ENCODE peak calls at places on chromosomes 16 and 17, in ten cellular contexts. P is ELR; Y is effector CD4-positive, alpha-beta T cell; R is cardiac fibroblast; V is stimulated activated CD8-positive, alpha-beta memory T cell treated with anti-CD3 and anti-CD28 coated beads, Interleukin-4, amount 100 ng/mL, for 1 hour; H is cortex of kidney; O is right cardiac atrium; L is left cardiac atrium; Q is lower lobe of right lung; X is activated T-cell treated with anti-CD3 and anti-CD28 coated beads for 24 hours. C is an unnamed sample.

GRCh38 chr16:74650966-74651567 is 15.6 kb downstream of the RFWD3 start:
- DNase-seq in R (peak), Y (no peak), X (no peak), Q (no peak), H (no peak), O (no peak), V (no peak), L (no peak), P (peak), C (no peak)

GRCh38 chr16:65044861-65045260 is 77.0 kb downstream of the CDH11 start:
- DNase-seq in X (no peak), Q (no peak), Y (no peak), H (no peak), L (no peak), O (no peak), P (peak), R (peak), V (no peak), C (no peak)

GRCh38 chr16:58495861-58496331 is 4.0 kb upstream of the NDRG4 start:
- DNase-seq in V (no peak), O (peak), X (no peak), H (no peak), Y (no peak), R (no peak), L (no peak), Q (no peak), P (no peak), C (no peak)

GRCh38 chr16:73692861-73693260 is 603.8 kb upstream of the PSMD7 start:
- DNase-seq in X (no peak), H (no peak), R (no peak), Q (no peak), V (no peak), L (no peak), P (no peak), O (no peak), Y (no peak), C (no peak)

GRCh38 chr17:83180996-83181481 is 101.6 kb downstream of the METRNL start:
- DNase-seq in R (no peak), V (no peak), Q (no peak), H (no peak), P (no peak), Y (no peak), X (no peak), L (no peak), O (no peak), C (no peak)

GRCh38 chr17:43931062-43931571 is 11.2 kb downstream of the PPY start:
- DNase-seq in R (no peak), P (no peak), H (no peak), Q (no peak), V (no peak), X (no peak), L (no peak), O (no peak), Y (no peak), C (no peak)

GRCh38 chr16:89556750-89557149 is 3.7 kb upstream of the RPL13 start:
- DNase-seq in Y (no peak), X (no peak), P (no peak), R (peak), L (no peak), Q (no peak), H (no peak), V (no peak), O (no peak), C (no peak)

GRCh38 chr17:28369684-28370034 is 448 bp downstream of the VTN start:
- DNase-seq in P (no peak), Y (no peak), R (no peak), O (no peak), L (peak), V (no peak), Q (no peak), X (no peak), H (no peak), C (no peak)

GRCh38 chr16:68235105-68235881 is 634 bp downstream of the ESRP2 start:
- DNase-seq in Q (peak), H (no peak), L (no peak), X (no peak), R (no peak), O (peak), P (no peak), Y (no peak), V (no peak), C (no peak)

GRCh38 chr16:25065899-25066298 is 45.6 kb upstream of the LCMT1 start:
- DNase-seq in L (no peak), H (no peak), V (no peak), R (no peak), P (no peak), Y (no peak), O (no peak), Q (no peak), X (no peak), C (no peak)

GRCh38 chr17:78268960-78269892 is 37.8 kb downstream of the TMEM235 start:
- DNase-seq in L (peak), Y (no peak), H (no peak), O (peak), X (no peak), Q (no peak), V (no peak), R (peak), P (no peak), C (no peak)

GRCh38 chr17:17206149-17206912 is at the start of gene PLD6:
- DNase-seq in R (peak), O (peak), Q (peak), L (peak), Y (peak), V (peak), X (peak), H (no peak), P (peak), C (peak)

GRCh38 chr16:5850632-5851175 is 753.1 kb upstream of the EEF2KMT start:
- DNase-seq in R (no peak), P (no peak), Q (no peak), X (no peak), O (no peak), H (no peak), L (no peak), V (no peak), Y (no peak), C (no peak)

GRCh38 chr17:59401274-59401673 is 69.8 kb downstream of the YPEL2 start:
- DNase-seq in L (no peak), R (no peak), P (no peak), Y (no peak), X (no peak), H (no peak), V (no peak), O (no peak), Q (no peak), C (no peak)

GRCh38 chr16:34050787-34051320 is 591.4 kb downstream of the TP53TG3F start:
- DNase-seq in Y (no peak), R (no peak), L (no peak), H (no peak), Q (no peak), X (no peak), P (no peak), O (peak), V (no peak), C (no peak)

GRCh38 chr16:47046726-47047602 is 73.5 kb upstream of the DNAJA2 start:
- DNase-seq in H (no peak), X (no peak), P (no peak), V (no peak), L (no peak), Y (no peak), O (no peak), R (no peak), Q (no peak), C (no peak)

GRCh38 chr17:69729937-69730336 is 315.4 kb downstream of the MAP2K6 start:
- DNase-seq in R (no peak), H (no peak), V (no peak), Q (no peak), X (no peak), L (no peak), Y (no peak), O (no peak), P (peak), C (no peak)

GRCh38 chr17:1229354-1229890 is 40.8 kb upstream of the BHLHA9 start:
- DNase-seq in P (peak), X (no peak), V (no peak), Y (peak), Q (peak), R (peak), O (peak), H (no peak), L (peak), C (peak)

GRCh38 chr16:56363781-56364565 is 61.4 kb downstream of the AMFR start:
- DNase-seq in Q (no peak), X (no peak), V (no peak), R (no peak), P (no peak), H (no peak), Y (no peak), O (no peak), L (no peak), C (no peak)

GRCh38 chr17:18201108-18201507 is 17.5 kb downstream of the ALKBH5 start:
- DNase-seq in P (no peak), Q (no peak), O (peak), H (no peak), Y (no peak), V (no peak), X (no peak), L (no peak), R (no peak), C (no peak)

GRCh38 chr16:48035142-48035541 is 120.7 kb downstream of the ABCC12 start:
- DNase-seq in R (no peak), V (no peak), Q (no peak), Y (no peak), H (no peak), L (no peak), P (no peak), O (no peak), X (no peak), C (no peak)

GRCh38 chr17:73231363-73231762 is 30.3 kb downstream of the CPSF4L start:
- DNase-seq in V (no peak), L (no peak), R (peak), O (no peak), P (peak), Y (no peak), H (no peak), X (no peak), Q (no peak), C (no peak)

GRCh38 chr17:77315551-77316190 is 174.9 kb downstream of the SEC14L1 start:
- DNase-seq in P (peak), Y (no peak), V (no peak), O (peak), R (no peak), Q (peak), L (no peak), X (no peak), H (no peak), C (no peak)

GRCh38 chr16:29825145-29826044 is 5.1 kb downstream of the MVP start:
- DNase-seq in R (peak), L (peak), Y (no peak), P (peak), X (peak), H (no peak), Q (no peak), O (peak), V (no peak), C (no peak)